ENCODE peak calls at places on chromosomes 6 and 20, in five cellular contexts. C is esophagus squamous epithelium; H is AG04449; I is CD8-positive, alpha-beta memory T cell; E is A549. N is an unnamed sample.

GRCh38 chr6:11212625-11213024 is 19.8 kb downstream of the NEDD9 start:
- DNase-seq in C (no peak), H (no peak), I (no peak), E (no peak), N (no peak)

GRCh38 chr20:50810063-50810462 is 15.2 kb downstream of the BCAS4 start:
- DNase-seq in I (no peak), E (no peak), H (no peak), C (no peak), N (no peak)

GRCh38 chr20:34334654-34335407 is 28.2 kb upstream of the ITCH start:
- DNase-seq in H (no peak), E (no peak), I (no peak), C (no peak), N (no peak)

GRCh38 chr6:107784669-107785068 is 39.4 kb downstream of the SCML4 start:
- DNase-seq in E (no peak), H (no peak), I (no peak), C (no peak), N (no peak)

GRCh38 chr6:154605207-154605877 is 94.9 kb upstream of the CNKSR3 start:
- DNase-seq in H (no peak), C (no peak), E (no peak), I (no peak), N (no peak)

GRCh38 chr6:149234051-149234962 is 83.2 kb upstream of the TAB2 start:
- DNase-seq in I (no peak), H (no peak), E (peak; percentile 11), C (no peak), N (no peak)

GRCh38 chr6:126027601-126028000 is 41.3 kb downstream of the TRMT11 start:
- DNase-seq in H (no peak), C (no peak), I (no peak), E (no peak), N (no peak)

GRCh38 chr6:44000164-44000842 is 126.9 kb downstream of the MRPL14 start:
- DNase-seq in I (no peak), E (no peak), C (no peak), H (no peak), N (no peak)

GRCh38 chr6:131917318-131917717 is 33.9 kb downstream of the CCN2 start:
- DNase-seq in H (no peak), C (no peak), E (no peak), I (no peak), N (no peak)

GRCh38 chr6:131914234-131914633 is 36.9 kb downstream of the CCN2 start:
- DNase-seq in H (no peak), C (no peak), I (no peak), E (no peak), N (no peak)

GRCh38 chr6:131916847-131917246 is 34.3 kb downstream of the CCN2 start:
- DNase-seq in I (no peak), E (no peak), C (no peak), H (no peak), N (no peak)

GRCh38 chr6:131917763-131918649 is 33.2 kb downstream of the CCN2 start:
- DNase-seq in H (no peak), I (no peak), C (no peak), E (no peak), N (no peak)

GRCh38 chr6:131914967-131915751 is 36.0 kb downstream of the CCN2 start:
- DNase-seq in H (no peak), I (peak; percentile 58), C (no peak), E (peak; percentile 29), N (peak; percentile 51)
- H3K4me3 ChIP-seq in H (no peak overlapping the region), I (no peak overlapping the region), C (no peak overlapping the region), E (no peak overlapping the region), N (no peak overlapping the region)

GRCh38 chr20:35881676-35882075 is 72.6 kb downstream of the SCAND1 start:
- DNase-seq in H (no peak), C (no peak), E (no peak), I (no peak), N (no peak)

GRCh38 chr20:35885212-35885611 is 69.1 kb downstream of the SCAND1 start:
- DNase-seq in H (no peak), C (no peak), I (no peak), E (no peak), N (no peak)

GRCh38 chr20:35884541-35884865 is 69.8 kb downstream of the SCAND1 start:
- DNase-seq in C (no peak), E (no peak), I (no peak), H (no peak), N (no peak)

GRCh38 chr20:35883778-35884540 is 70.3 kb downstream of the SCAND1 start:
- DNase-seq in I (peak; percentile 69), C (no peak), H (peak; percentile 99), E (peak; percentile 84), N (no peak)

DNA sequence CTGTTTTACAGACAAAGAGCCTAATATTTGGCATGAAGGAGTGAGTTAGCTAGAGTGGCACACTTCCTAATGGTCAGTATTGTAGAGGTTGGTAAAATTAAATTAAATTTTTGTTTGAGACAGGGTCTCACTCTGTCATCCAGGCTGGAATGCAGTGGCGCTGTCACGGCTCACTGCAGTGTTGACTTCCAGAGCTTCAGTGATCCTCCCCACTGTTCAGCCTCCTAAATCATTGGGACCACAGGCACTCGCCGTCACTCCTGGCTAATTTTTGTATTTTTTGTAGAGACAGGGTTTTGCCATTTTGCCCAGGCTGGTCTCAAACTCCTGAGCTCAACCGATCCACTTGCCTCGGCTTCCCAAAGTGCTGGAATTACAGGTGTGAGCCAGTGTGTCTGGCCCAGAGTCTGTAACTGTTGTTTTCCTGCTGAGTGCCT is 70.9 kb downstream of the SCAND1 start:
- DNase-seq in H (no peak), C (no peak), E (no peak), I (no peak), N (no peak)
- H3K4me3 ChIP-seq in H (peak overlapping the region; percentile 2), C (no peak overlapping the region), E (peak overlapping the region; percentile 15), I (no peak overlapping the region), N (no peak overlapping the region)

DNA sequence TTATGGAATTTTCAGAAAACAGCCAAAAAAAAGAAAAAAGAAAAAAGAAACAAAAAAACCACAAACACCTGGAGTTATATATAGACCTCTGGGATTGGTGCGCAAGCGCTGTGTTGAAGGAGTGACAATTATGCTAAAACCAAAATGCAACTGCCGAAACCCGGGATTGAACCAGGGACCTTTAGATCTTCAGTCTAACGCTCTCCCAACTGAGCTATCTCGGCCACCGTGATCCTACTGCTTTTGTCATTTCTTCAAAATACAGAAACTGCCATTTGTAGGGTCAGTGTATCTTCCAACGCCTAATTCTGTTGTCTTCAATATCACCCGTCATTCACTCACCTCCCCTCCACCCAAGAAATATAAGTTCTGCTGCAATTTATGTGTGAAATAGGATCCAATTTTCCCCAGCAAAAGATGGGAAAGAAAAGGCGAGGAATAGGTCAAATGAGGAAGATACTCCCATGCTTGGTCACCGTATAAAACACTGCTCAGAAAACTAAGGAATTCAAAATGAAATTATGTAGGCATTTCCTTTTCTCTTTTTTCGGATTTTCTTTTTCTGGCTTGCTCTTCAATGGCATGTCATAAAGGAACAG is 116.0 kb downstream of the TRIM27 start:
- DNase-seq in H (no peak), E (no peak), C (no peak), I (no peak), N (no peak)
- H3K4me3 ChIP-seq in H (peak overlapping the region; percentile 47), E (peak overlapping the region; percentile 23), C (no peak overlapping the region), I (no peak overlapping the region), N (no peak overlapping the region)

DNA sequence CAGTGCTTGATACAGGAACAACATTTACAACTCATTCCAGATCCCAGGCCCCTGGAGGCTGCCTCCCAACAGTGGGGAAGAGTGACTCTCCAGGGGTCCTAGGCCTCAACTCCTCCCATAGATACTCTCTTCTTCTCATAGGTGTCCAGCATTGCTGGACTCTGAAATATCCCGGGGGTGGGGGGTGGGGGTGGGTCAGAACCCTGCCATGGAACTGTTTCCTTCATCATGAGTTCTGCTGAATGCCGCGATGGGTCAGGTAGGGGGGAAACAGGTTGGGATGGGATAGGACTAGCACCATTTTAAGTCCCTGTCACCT is 4.2 kb downstream of the PIM1 start:
- DNase-seq in E (no peak), C (no peak), I (no peak), H (no peak), N (no peak)
- H3K4me3 ChIP-seq in E (no peak overlapping the region), C (peak overlapping the region; percentile 86), I (peak overlapping the region; percentile 68), H (peak overlapping the region; percentile 10), N (no peak overlapping the region)

GRCh38 chr20:62303327-62304226 is 780 bp downstream of the ADRM1 start:
- DNase-seq in H (no peak), E (no peak), I (no peak), C (no peak), N (no peak)
- H3K4me3 ChIP-seq in H (peak overlapping the region; percentile 81), E (peak overlapping the region; percentile 99), I (peak overlapping the region; percentile 83), C (peak overlapping the region; percentile 86), N (peak overlapping the region; percentile 94)

DNA sequence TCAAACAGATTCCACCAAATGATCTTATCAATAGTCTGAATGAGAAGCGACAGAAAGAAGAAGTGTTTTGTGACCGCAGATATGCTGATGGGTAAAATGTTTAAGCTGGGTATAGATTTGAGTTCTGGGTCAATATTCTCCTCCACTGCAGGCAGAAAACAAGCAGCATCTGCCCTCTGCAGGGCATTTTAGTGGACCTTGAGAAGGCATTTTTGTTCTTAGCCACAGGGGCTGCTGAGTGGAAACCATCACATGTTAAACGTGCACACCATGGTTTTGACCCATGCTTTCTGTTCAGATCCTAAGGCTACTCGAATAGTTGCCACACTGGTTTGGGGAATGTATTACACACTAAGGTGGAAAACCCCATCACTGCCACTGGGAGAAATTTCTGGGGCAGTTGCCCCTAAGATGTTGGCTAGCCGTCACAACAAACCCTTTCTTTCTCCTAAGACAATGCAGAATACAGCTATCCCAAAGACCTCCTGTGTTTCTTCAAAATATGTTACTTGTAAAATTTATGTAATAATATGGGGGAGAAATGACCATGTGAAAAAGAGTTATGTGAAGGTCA is 5.5 kb downstream of the POU3F2 start:
- DNase-seq in H (no peak), I (no peak), E (no peak), C (no peak), N (no peak)
- H3K4me3 ChIP-seq in H (no peak overlapping the region), I (no peak overlapping the region), E (no peak overlapping the region), C (no peak overlapping the region), N (no peak overlapping the region)

GRCh38 chr6:75498862-75499261 is 5.3 kb upstream of the FILIP1 start:
- DNase-seq in I (no peak), E (no peak), C (no peak), H (no peak), N (no peak)

GRCh38 chr6:75493400-75494064 is at the start of gene FILIP1:
- DNase-seq in C (no peak), E (no peak), H (no peak), I (no peak), N (no peak)

GRCh38 chr6:75492769-75493168 is 831 bp downstream of the FILIP1 start:
- DNase-seq in I (no peak), C (no peak), H (no peak), E (no peak), N (no peak)

GRCh38 chr6:75491302-75491701 is 2.3 kb downstream of the FILIP1 start:
- DNase-seq in I (no peak), C (no peak), H (no peak), E (no peak), N (no peak)

GRCh38 chr6:75494290-75494689 is 690 bp upstream of the FILIP1 start:
- DNase-seq in E (no peak), I (no peak), C (no peak), H (no peak), N (no peak)
- H3K4me3 ChIP-seq in E (peak overlapping the region; percentile 43), I (no peak overlapping the region), C (peak overlapping the region; percentile 59), H (no peak overlapping the region), N (no peak overlapping the region)

GRCh38 chr6:3209114-3210023 is 18.1 kb downstream of the TUBB2B start:
- DNase-seq in E (peak; percentile 84), H (peak; percentile 88), C (peak; percentile 14), I (no peak), N (no peak)
- H3K4me3 ChIP-seq in E (peak overlapping the region; percentile 16), H (peak overlapping the region; percentile 23), C (no peak overlapping the region), I (no peak overlapping the region), N (no peak overlapping the region)

GRCh38 chr20:11537032-11537431 is 380.7 kb upstream of the BTBD3 start:
- DNase-seq in E (no peak), I (no peak), C (no peak), H (no peak), N (no peak)
- H3K4me3 ChIP-seq in E (no peak overlapping the region), I (no peak overlapping the region), C (no peak overlapping the region), H (no peak overlapping the region), N (no peak overlapping the region)

N was measured in LNCaP clone FGC.